ENCODE peak calls at places on chromosomes 6 and 20, in nine cellular contexts. B, K, M, F, R, H, E, A and T are unnamed samples.

GRCh38 chr6:116419069-116419468 is 42.1 kb upstream of the CALHM6 start:
- DNase-seq in B (peak), K (no peak), M (no peak), F (no peak), R (no peak), H (no peak), E (no peak), A (no peak), T (no peak)

GRCh38 chr20:48219306-48219705 is 434.0 kb upstream of the SULF2 start:
- DNase-seq in B (no peak), K (no peak), M (no peak), F (no peak), R (no peak), H (no peak), E (no peak), A (no peak), T (no peak)

GRCh38 chr20:37336369-37337207 is 9.4 kb upstream of the SRC start:
- DNase-seq in B (no peak), K (no peak), M (no peak), F (no peak), R (peak), H (peak), E (peak), A (peak), T (peak)

GRCh38 chr6:145423936-145424335 is 311.4 kb downstream of the EPM2A start:
- DNase-seq in B (no peak), K (no peak), M (no peak), F (no peak), R (no peak), H (no peak), E (no peak), A (no peak), T (no peak)

GRCh38 chr6:111604259-111605099 is 1.2 kb downstream of the TRAF3IP2 start:
- DNase-seq in B (peak), K (peak), M (no peak), F (no peak), R (peak), H (no peak), E (peak), A (no peak), T (peak)

GRCh38 chr6:54802775-54803631 is 43.6 kb upstream of the FAM83B start:
- DNase-seq in B (peak), K (peak), M (no peak), F (no peak), R (no peak), H (no peak), E (no peak), A (no peak), T (no peak)

GRCh38 chr20:32945710-32946221 is 58.5 kb downstream of the SUN5 start:
- DNase-seq in B (peak), K (peak), M (no peak), F (no peak), R (peak), H (no peak), E (no peak), A (no peak), T (no peak)

GRCh38 chr20:25584905-25585704 is at the start of gene NINL:
- DNase-seq in B (peak), K (no peak), M (no peak), F (peak), R (no peak), H (peak), E (peak), A (peak), T (peak)

GRCh38 chr6:44489912-44490604 is 102.6 kb downstream of the CDC5L start:
- DNase-seq in B (peak), K (peak), M (no peak), F (no peak), R (no peak), H (no peak), E (no peak), A (no peak), T (no peak)

GRCh38 chr6:158219229-158219628 is 51.1 kb downstream of the GTF2H5 start:
- DNase-seq in B (peak), K (peak), M (no peak), F (no peak), R (peak), H (no peak), E (no peak), A (no peak), T (no peak)

GRCh38 chr20:39909447-39909846 is 779.6 kb downstream of the MAFB start:
- DNase-seq in B (no peak), K (no peak), M (no peak), F (no peak), R (peak), H (no peak), E (no peak), A (no peak), T (peak)

GRCh38 chr20:5595744-5596143 is 154.5 kb upstream of the SHLD1 start:
- DNase-seq in B (no peak), K (no peak), M (no peak), F (no peak), R (no peak), H (no peak), E (no peak), A (no peak), T (no peak)

GRCh38 chr6:32969685-32970412 is 1.5 kb downstream of the BRD2 start:
- DNase-seq in B (peak), K (peak), M (peak), F (peak), R (peak), H (peak), E (peak), A (peak), T (peak)